ENCODE peak calls at places on chromosomes 2 and 18, in nine cellular contexts. H is T-cell, J is EL, N is fibroblast of the conjunctiva, S is adipocyte, V is tibial artery, Z is NCI-H1092 treated with DMSO at 0.1 percent for 48 hours, E is occipital lobe, X is T47D. O is an unnamed sample.

GRCh38 chr2:232979871-232980461 is 33.1 kb downstream of the NGEF start:
- DNase-seq in N (peak), S (peak), X (no peak), H (no peak), V (peak), Z (no peak), J (peak), E (no peak), O (no peak)

GRCh38 chr18:24683965-24684364 is 223.5 kb downstream of the HRH4 start:
- DNase-seq in E (no peak), Z (no peak), H (no peak), S (no peak), V (no peak), J (no peak), N (no peak), X (peak), O (no peak)

GRCh38 chr2:1600191-1601063 is 143.9 kb downstream of the PXDN start:
- DNase-seq in S (no peak), Z (no peak), X (peak), H (no peak), E (no peak), V (peak), N (peak), J (peak), O (no peak)

GRCh38 chr18:37391698-37392548 is 173.7 kb downstream of the CELF4 start:
- DNase-seq in N (no peak), Z (no peak), S (no peak), J (no peak), H (no peak), X (no peak), E (peak), V (no peak), O (no peak)

GRCh38 chr2:26778507-26778906 is 7.3 kb upstream of the CENPA start:
- DNase-seq in E (no peak), N (no peak), J (no peak), V (no peak), X (no peak), S (no peak), H (no peak), Z (no peak), O (no peak)

GRCh38 chr2:164756773-164757172 is 84.8 kb downstream of the COBLL1 start:
- DNase-seq in V (no peak), N (no peak), H (no peak), Z (no peak), E (no peak), X (no peak), J (no peak), S (no peak), O (no peak)

GRCh38 chr18:31302991-31303390 is 15.0 kb upstream of the DSG1 start:
- DNase-seq in N (no peak), X (peak), Z (no peak), V (no peak), E (no peak), H (no peak), S (no peak), J (no peak), O (no peak)

GRCh38 chr18:78664851-78665250 is 314.8 kb upstream of the SALL3 start:
- DNase-seq in V (no peak), J (no peak), S (no peak), H (no peak), X (no peak), N (no peak), Z (no peak), E (no peak), O (no peak)

O was measured in KG1.